ENCODE peak calls at places on chromosomes 5 and 9, in nine cellular contexts. G, P, Q, C, S, W, O, N and F are unnamed samples.
A peak's percentile ranks its signal among the peaks of the same experiment; 100 is the strongest.

GRCh38 chr5:115551415-115551814 is 6.8 kb upstream of the FEM1C start:
- DNase-seq in G (peak; percentile 51), P (no peak), Q (no peak), C (peak; percentile 39), S (no peak), W (peak; percentile 78), O (no peak), N (no peak), F (no peak)

GRCh38 chr5:179585903-179586511 is 35.7 kb downstream of the RUFY1 start:
- DNase-seq in G (no peak), P (no peak), Q (no peak), C (no peak), S (no peak), W (no peak), O (no peak), N (no peak), F (no peak)

GRCh38 chr5:80654054-80654390 is 430 bp upstream of the MSH3 start:
- DNase-seq in G (peak; percentile 85), P (no peak), Q (no peak), C (peak; percentile 49), S (peak; percentile 25), W (no peak), O (peak; percentile 18), N (no peak), F (no peak)

GRCh38 chr5:126483156-126483555 is 59.9 kb downstream of the GRAMD2B start:
- DNase-seq in G (no peak), P (no peak), Q (peak; percentile 54), C (no peak), S (no peak), W (peak; percentile 15), O (no peak), N (no peak), F (no peak)

GRCh38 chr5:147996379-147996778 is 67.4 kb upstream of the SPINK5 start:
- DNase-seq in G (no peak), P (no peak), Q (no peak), C (no peak), S (no peak), W (no peak), O (no peak), N (no peak), F (no peak)

GRCh38 chr5:27619982-27620381 is 581.6 kb upstream of the CDH9 start:
- DNase-seq in G (no peak), P (no peak), Q (no peak), C (no peak), S (no peak), W (no peak), O (no peak), N (no peak), F (no peak)

GRCh38 chr5:93126634-93127033 is 454.4 kb downstream of the NR2F1-AS1 start:
- DNase-seq in G (no peak), P (no peak), Q (peak; percentile 72), C (no peak), S (no peak), W (peak; percentile 54), O (no peak), N (no peak), F (no peak)

GRCh38 chr9:110942522-110942921 is 95.7 kb downstream of the LPAR1 start:
- DNase-seq in G (no peak), P (no peak), Q (peak; percentile 65), C (no peak), S (no peak), W (no peak), O (no peak), N (no peak), F (no peak)

GRCh38 chr9:77375956-77376532 is 198.7 kb downstream of the VPS13A start:
- DNase-seq in G (no peak), P (no peak), Q (peak; percentile 47), C (no peak), S (no peak), W (no peak), O (no peak), N (no peak), F (no peak)

GRCh38 chr9:96044401-96044800 is 168.9 kb downstream of the ERCC6L2 start:
- DNase-seq in G (no peak), P (no peak), Q (no peak), C (no peak), S (no peak), W (no peak), O (no peak), N (no peak), F (no peak)

GRCh38 chr5:28408186-28408585 is 1369.8 kb upstream of the CDH9 start:
- DNase-seq in G (no peak), P (no peak), Q (no peak), C (no peak), S (peak; percentile 8), W (no peak), O (no peak), N (no peak), F (no peak)

GRCh38 chr9:88460583-88461332 is 72.5 kb downstream of the SPIN1 start:
- DNase-seq in G (no peak), P (no peak), Q (no peak), C (no peak), S (no peak), W (no peak), O (no peak), N (no peak), F (no peak)

GRCh38 chr5:135436856-135437795 is 10.0 kb downstream of the DCANP1 start:
- DNase-seq in G (no peak), P (no peak), Q (no peak), C (no peak), S (no peak), W (no peak), O (no peak), N (no peak), F (no peak)

GRCh38 chr5:125550237-125550636 is 803.8 kb upstream of the ZNF608 start:
- DNase-seq in G (no peak), P (no peak), Q (peak; percentile 74), C (no peak), S (no peak), W (peak; percentile 92), O (peak; percentile 20), N (no peak), F (no peak)

DNA sequence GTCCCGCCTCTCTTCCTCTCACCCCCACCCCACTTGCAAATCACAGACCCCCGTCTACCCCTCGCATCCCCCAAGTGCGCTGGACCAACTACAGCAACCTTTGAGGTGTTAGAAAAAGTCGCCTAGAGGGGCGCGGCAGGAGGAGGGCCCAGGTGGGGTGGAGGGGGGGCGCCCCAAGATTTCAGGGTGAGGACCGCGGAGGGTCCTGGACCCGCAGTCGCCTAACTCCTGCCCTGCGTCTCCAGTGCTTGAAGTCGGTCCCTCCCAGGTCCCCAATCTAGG is 381 bp upstream of the EGFLAM start:
- DNase-seq in G (no peak), P (no peak), Q (no peak), C (peak; percentile 6), S (no peak), W (no peak), O (no peak), N (no peak), F (no peak)
- H3K4me3 ChIP-seq in G (no peak overlapping the region), P (no peak overlapping the region), Q (no peak overlapping the region), C (peak overlapping the region; percentile 88), S (peak overlapping the region; percentile 49), W (no peak overlapping the region), O (peak overlapping the region; percentile 81), N (no peak overlapping the region), F (no peak overlapping the region)

DNA sequence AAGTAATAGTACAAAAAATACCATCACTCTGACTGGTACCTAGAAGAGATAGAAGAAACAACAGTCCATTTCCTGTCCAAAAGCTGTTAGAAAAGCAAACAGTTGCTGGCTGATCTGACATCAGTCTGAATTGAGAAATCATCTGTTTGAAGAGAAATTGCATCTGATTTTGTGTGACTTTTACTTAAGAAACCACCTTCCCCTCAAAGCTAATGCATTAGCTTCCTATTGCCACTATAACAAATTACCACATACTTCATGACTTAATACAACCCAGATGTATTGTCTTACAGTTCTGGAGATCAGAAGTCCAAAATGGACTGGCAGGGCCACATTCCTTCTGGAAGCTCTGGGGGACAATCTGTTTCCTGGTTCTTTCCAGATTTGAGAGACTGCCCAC is 385.9 kb upstream of the TLE4 start:
- DNase-seq in G (no peak), P (no peak), Q (peak; percentile 73), C (no peak), S (no peak), W (peak; percentile 46), O (no peak), N (no peak), F (no peak)
- H3K9me3 ChIP-seq in G (no peaks in the 10 kb centered on the region), P (no peaks in the 10 kb centered on the region), Q (no peaks in the 10 kb centered on the region), C (no peaks in the 10 kb centered on the region), S (peaks cover 6% of the 10 kb centered on the region), W (no peaks in the 10 kb centered on the region), O (no peaks in the 10 kb centered on the region), N (no peaks in the 10 kb centered on the region), F (no peaks in the 10 kb centered on the region)

DNA sequence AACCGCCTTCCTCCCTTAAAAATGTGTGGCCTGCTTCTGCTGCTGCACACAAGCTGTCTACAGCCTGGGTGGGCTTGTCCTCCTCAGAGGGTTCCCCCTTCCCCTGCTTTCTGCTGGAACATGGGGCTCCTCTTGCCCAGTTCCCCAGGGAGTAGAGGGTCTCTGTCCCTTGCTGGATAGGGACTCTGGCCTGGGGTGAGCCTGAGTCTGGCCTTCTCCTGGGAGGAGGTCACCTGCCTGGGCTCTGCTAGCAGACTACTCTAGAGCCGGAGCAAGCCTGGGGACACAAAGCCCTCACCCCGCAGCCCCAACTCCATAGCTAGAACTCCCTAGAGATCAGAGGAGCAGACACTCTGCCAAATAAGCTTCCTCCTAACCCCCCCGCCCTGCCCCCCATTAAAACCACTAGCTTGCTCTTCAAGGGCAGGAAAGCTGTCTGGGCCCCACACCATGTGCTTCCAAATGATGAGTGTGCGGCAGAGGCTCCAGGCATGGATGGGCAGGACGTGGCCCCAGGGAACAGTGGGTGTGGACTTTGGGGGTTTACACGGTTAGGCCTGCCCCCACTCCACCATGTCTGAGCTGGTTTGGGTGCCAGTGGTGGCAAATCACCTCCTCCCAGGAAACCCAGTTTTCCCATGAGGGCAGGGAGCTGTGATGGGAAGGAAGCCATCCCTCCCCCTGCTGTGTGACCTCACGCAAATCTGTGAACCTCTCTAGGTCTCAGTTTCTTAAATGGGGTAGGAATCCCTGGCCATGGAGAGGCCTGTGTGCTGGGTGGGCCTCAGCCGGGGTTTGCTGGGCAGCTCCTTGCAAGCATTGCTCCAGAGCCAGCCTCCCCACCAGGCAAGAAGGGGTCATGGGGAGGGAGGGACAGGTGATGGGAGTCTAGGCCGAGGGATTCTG is 10.1 kb downstream of the TCF7 start:
- DNase-seq in G (no peak), P (no peak), Q (peak; percentile 69), C (no peak), S (no peak), W (peak; percentile 73), O (no peak), N (no peak), F (peak; percentile 71)
- H3K4me3 ChIP-seq in G (no peak overlapping the region), P (no peak overlapping the region), Q (no peak overlapping the region), C (no peak overlapping the region), S (no peak overlapping the region), W (no peak overlapping the region), O (no peak overlapping the region), N (peak overlapping the region; percentile 52), F (peak overlapping the region; percentile 79)

DNA sequence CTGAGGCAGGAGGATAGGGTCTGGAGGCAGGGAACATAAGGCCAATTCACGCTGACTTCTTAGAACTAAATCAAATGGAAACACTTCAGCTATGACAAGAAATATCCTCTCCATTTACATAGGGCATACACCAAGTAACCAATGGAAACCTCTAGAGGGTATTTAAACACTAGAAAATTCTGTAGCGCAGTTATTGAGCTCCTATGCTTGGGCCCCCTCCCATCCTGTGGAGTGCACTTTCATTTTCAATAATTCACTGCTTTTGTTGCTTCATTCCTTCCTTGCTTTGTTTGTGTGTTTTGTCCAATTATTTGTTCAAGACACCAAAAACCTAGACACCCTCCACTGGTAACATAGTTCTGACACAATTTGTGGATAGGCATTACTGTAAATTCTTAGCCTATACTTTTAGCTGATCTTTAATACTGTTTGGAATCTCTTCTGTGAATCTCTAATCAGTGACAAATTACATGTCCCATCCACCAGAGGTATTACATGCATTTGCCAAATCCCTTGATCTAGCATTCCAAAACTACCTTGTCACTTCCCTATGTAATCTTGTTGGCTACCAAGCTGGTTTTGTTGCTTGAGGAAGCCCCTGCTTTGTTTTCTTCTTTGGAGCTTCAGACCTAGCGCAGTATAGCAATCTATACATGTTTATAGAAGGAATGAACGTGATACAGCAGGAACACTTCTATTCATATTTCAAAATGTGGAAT is 61.6 kb downstream of the ST8SIA4 start:
- DNase-seq in G (no peak), P (no peak), Q (no peak), C (no peak), S (no peak), W (no peak), O (no peak), N (no peak), F (no peak)
- H3K9me3 ChIP-seq in G (no peaks in the 10 kb centered on the region), P (no peaks in the 10 kb centered on the region), Q (no peaks in the 10 kb centered on the region), C (no peaks in the 10 kb centered on the region), S (no peaks in the 10 kb centered on the region), W (no peaks in the 10 kb centered on the region), O (no peaks in the 10 kb centered on the region), N (no peaks in the 10 kb centered on the region), F (no peaks in the 10 kb centered on the region)